ENCODE peak calls at places on chromosome 3, in four cellular contexts. E is IMR-90, R is mesenchymal stem cell, O is H9. B is an unnamed sample.

GRCh38 chr3:100562224-100562857 is 47.1 kb upstream of the ADGRG7 start:
- DNase-seq in E (no peak), O (no peak), R (no peak), B (no peak)

GRCh38 chr3:57152761-57153160 is 12.4 kb downstream of the IL17RD start:
- DNase-seq in E (no peak), O (no peak), R (no peak), B (no peak)

GRCh38 chr3:48708481-48708889 is 8.5 kb downstream of the IP6K2 start:
- DNase-seq in O (no peak), R (peak; percentile 51), E (peak; percentile 75), B (no peak)

GRCh38 chr3:127487196-127487595 is 103.3 kb downstream of the TPRA1 start:
- DNase-seq in E (no peak), R (no peak), O (peak; percentile 6), B (no peak)

GRCh38 chr3:32972482-32973146 is 21.2 kb downstream of the CCR4 start:
- DNase-seq in R (peak; percentile 9), E (no peak), O (no peak), B (no peak)

GRCh38 chr3:52892290-52892624 is 5.1 kb downstream of the STIMATE start:
- DNase-seq in R (no peak), O (no peak), E (no peak), B (no peak)

GRCh38 chr3:53671192-53672021 is 174.8 kb downstream of the CHDH start:
- DNase-seq in O (no peak), R (no peak), E (no peak), B (no peak)

GRCh38 chr3:177724020-177724638 is 526.8 kb upstream of the TBL1XR1 start:
- DNase-seq in E (no peak), O (no peak), R (peak; percentile 45), B (no peak)

GRCh38 chr3:66582721-66583141 is 81.9 kb upstream of the LRIG1 start:
- DNase-seq in R (no peak), O (no peak), E (no peak), B (no peak)

GRCh38 chr3:149555941-149556340 is 81.4 kb downstream of the TM4SF4 start:
- DNase-seq in O (no peak), R (peak; percentile 68), E (no peak), B (no peak)

GRCh38 chr3:126128504-126129407 is 44.8 kb upstream of the SLC41A3 start:
- DNase-seq in O (peak; percentile 19), R (no peak), E (no peak), B (no peak)

GRCh38 chr3:149216195-149216869 is 5.3 kb downstream of the CP start:
- DNase-seq in R (peak; percentile 54), O (no peak), E (no peak), B (no peak)

GRCh38 chr3:181052256-181052655 is 62.7 kb upstream of the DNAJC19 start:
- DNase-seq in E (no peak), O (no peak), R (peak; percentile 1), B (no peak)

GRCh38 chr3:58323795-58324674 is 8.7 kb upstream of the PXK start:
- DNase-seq in E (peak; percentile 10), O (no peak), R (no peak), B (no peak)

GRCh38 chr3:111863942-111864341 is 4.9 kb downstream of the PHLDB2 start:
- DNase-seq in O (no peak), E (peak; percentile 16), R (no peak), B (no peak)

GRCh38 chr3:115251509-115251908 is 104.4 kb upstream of the ZBTB20 start:
- DNase-seq in O (no peak), E (no peak), R (no peak), B (no peak)

GRCh38 chr3:156535162-156535627 is 19.7 kb downstream of the SSR3 start:
- DNase-seq in O (no peak), E (peak; percentile 100), R (peak; percentile 100), B (peak; percentile 96)

GRCh38 chr3:31733234-31733667 is 200.5 kb downstream of the STT3B start:
- DNase-seq in E (no peak), O (no peak), R (no peak), B (no peak)

GRCh38 chr3:56928379-56929068 is 126.8 kb upstream of the ARHGEF3 start:
- DNase-seq in R (no peak), O (no peak), E (no peak), B (peak; percentile 29)

GRCh38 chr3:1600206-1600605 is 498.5 kb upstream of the CNTN4 start:
- DNase-seq in O (no peak), R (no peak), E (no peak), B (no peak)

GRCh38 chr3:13346481-13347389 is 73.4 kb downstream of the NUP210 start:
- DNase-seq in R (no peak), E (no peak), O (peak; percentile 85), B (peak; percentile 35)

DNA sequence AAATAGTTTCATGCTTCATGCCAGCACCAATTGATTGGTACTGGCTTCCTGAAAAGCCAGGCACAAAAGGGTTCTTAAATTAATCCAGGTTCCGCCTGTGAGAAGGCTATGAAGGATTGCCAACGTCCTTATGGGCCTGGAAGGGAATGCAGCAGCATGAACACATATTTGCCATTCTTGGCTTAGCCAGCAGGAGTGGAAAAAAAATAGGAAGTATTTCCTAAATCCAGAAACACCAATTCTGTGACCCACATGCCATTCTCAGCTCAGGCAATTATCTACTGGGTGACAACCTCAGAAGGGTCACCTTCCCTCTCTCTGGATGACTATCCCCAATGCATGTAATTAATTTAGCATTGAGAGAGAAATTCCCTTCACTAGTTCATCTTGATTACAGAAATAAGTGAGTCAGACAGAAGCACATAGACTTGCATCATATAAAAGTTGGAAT is 36.0 kb downstream of the ADAMTS9 start:
- DNase-seq in R (no peak), E (no peak), O (no peak), B (peak; percentile 58)
- H3K4ac ChIP-seq in R (no peak overlapping the region), E (no peak overlapping the region), O (no peak overlapping the region), B (no peak overlapping the region)

GRCh38 chr3:43307649-43308048 is 21.3 kb downstream of the SNRK start:
- DNase-seq in O (no peak), E (no peak), R (no peak), B (no peak)
- H3K14ac ChIP-seq in O (no peak overlapping the region), E (no peak overlapping the region), R (no peak overlapping the region), B (no peak overlapping the region)

DNA sequence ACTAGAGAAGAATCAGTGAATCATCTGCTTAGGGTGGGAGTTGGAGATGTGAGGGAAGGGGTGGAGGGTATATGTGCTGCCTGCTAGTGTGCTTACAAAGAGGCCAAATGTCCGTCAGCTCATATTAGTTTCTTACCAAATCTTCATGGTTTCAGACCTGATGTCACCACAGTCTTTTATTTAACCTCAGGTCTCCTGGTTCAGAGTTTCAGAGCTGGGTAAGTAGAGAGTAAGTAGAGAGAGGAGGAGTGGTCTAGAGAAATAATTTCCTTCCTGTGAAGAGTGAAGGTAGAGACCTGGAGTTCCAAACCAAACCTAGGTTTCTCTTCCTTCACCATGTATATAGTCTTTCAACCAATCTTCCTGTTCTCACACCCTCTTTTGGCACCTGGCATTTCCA is 17.5 kb upstream of the P2RY1 start:
- DNase-seq in E (no peak), O (no peak), R (no peak), B (no peak)
- H3K4ac ChIP-seq in E (no peak overlapping the region), O (no peak overlapping the region), R (no peak overlapping the region), B (no peak overlapping the region)

DNA sequence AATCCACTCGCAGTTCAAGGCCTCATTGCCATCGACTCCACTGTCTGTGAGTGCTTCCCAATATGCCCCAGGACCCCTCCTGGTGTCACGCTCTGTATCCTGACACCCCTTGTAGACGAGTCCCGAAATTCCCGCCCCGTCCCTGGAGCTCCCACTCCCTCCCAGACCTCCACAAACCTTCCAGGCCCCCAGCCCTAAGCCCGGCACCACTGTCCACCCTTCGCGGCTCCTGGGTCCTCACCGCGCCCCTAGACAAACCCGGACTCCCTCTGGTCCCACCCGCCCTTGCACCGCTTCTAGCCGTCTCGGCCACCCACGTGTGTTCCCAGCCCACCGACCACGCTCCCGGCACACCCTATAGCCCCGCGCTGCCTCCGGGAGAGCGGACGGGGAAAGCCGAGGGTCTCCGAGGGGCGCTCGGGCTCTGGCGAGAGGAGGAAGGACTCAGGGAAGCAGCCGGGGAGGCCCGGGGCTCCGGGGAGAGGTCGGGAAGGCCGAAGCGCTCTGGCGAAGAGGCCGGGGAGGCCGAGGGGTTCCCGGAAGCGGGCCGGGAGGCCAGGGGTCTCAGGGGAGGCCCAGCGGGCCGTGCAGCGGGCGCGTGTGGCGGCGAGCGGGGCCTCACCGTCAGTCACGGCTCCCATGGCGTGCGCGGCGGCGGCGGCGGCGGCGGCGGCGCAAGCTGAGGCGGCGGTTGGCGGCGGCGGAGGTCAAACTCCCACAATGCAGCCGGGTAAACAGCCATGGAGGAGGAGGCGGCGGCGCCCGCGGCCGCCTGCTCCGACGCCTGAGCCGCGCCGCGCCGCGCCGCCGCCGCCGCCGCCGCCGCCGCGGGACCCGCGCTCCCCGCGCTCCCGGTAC is at the start of the genes ATXN7 and THOC7:
- DNase-seq in O (peak; percentile 64), R (peak; percentile 74), E (peak; percentile 38), B (peak; percentile 68)
- H3K14ac ChIP-seq in O (peak within 1 kb of the TSS; percentile 90), R (peak within 1 kb of the TSS; percentile 77), E (peak within 1 kb of the TSS; percentile 97), B (peak within 1 kb of the TSS; percentile 100)

GRCh38 chr3:17489139-17489538 is 253.3 kb downstream of the TBC1D5 start:
- DNase-seq in R (peak; percentile 59), E (peak; percentile 77), O (no peak), B (no peak)

GRCh38 chr3:17494117-17494809 is 248.2 kb downstream of the TBC1D5 start:
- DNase-seq in O (peak; percentile 50), R (no peak), E (no peak), B (no peak)

GRCh38 chr3:17491601-17492000 is 250.8 kb downstream of the TBC1D5 start:
- DNase-seq in O (no peak), E (peak; percentile 86), R (peak; percentile 19), B (no peak)
- H3K4ac ChIP-seq in O (no peak overlapping the region), E (no peak overlapping the region), R (no peak overlapping the region), B (no peak overlapping the region)

DNA sequence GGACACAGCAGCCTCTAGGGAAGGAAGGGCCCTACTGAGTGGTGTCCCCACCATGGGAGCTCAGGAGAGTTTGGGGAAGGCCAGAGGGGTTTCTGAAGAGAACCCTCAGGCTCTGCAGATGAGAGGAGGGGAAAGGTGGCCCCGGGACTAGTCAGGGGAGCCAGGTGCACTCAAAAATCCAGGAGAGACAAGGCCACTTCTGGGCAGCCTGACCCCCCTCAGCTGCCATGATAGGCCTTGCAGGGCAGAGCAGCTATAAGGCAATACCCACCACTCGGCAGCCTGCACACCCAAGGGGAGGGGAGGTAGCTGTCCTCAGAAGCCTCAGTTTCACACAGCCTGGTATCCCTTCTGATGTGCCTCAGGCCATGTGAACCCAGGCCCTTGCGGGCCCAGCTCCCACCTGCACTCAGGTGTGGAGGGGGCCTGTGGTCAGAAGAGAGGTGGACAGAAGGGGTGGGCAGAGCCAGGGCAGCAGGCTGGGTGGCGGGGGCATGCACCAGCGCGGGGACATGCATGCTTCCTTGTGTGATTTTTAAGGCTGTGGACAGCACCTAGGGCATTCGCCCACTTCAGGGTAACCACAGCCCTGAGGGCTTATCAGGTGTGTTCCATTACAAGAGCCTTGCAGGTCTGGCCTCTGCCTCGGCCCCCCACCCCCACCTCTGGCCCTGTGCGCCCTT is 34.6 kb downstream of the SRPRB start:
- DNase-seq in E (no peak), R (no peak), O (no peak), B (no peak)
- H3K14ac ChIP-seq in E (no peak overlapping the region), R (no peak overlapping the region), O (no peak overlapping the region), B (no peak overlapping the region)

GRCh38 chr3:162740941-162741596 is 1244.5 kb downstream of the OTOL1 start:
- DNase-seq in O (peak; percentile 59), R (no peak), E (no peak), B (no peak)
- H3K4ac ChIP-seq in O (no peak overlapping the region), R (no peak overlapping the region), E (no peak overlapping the region), B (no peak overlapping the region)

DNA sequence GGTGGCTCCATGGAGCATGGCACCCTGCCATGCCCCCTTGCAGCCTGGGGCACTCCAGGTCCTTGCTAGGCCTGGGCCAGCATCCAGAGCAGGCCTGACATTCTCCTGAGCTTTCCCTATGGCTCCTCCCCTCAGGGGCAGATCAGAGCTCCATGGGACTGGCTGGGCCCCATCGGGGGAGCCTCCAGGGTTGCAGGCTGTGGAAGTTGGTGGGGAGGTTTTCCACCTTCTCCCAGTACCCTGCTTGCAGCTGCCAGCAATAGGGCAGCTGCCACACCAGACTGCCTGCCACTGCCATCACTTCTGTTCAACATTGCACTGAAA is 75.7 kb upstream of the TP63 start:
- DNase-seq in E (no peak), O (no peak), R (no peak), B (no peak)
- H3K14ac ChIP-seq in E (no peak overlapping the region), O (no peak overlapping the region), R (no peak overlapping the region), B (no peak overlapping the region)